ENCODE peak calls at places on chromosomes 3 and 15, in four cellular contexts. Z is CD8-positive, alpha-beta T cell; M is adrenal gland; X is heart right ventricle. A is an unnamed sample.

GRCh38 chr3:193788189-193788946 is 195.4 kb downstream of the OPA1 start:
- DNase-seq in M (peak; percentile 70), X (peak; percentile 51), Z (no peak), A (peak; percentile 49)

GRCh38 chr15:63372018-63372705 is 9.5 kb downstream of the CA12 start:
- DNase-seq in M (no peak), X (no peak), Z (no peak), A (no peak)

GRCh38 chr3:136904746-136905145 is 42.7 kb downstream of the NCK1 start:
- DNase-seq in Z (no peak), X (no peak), M (no peak), A (no peak)

GRCh38 chr3:135848051-135848450 is 117.5 kb upstream of the PPP2R3A start:
- DNase-seq in X (no peak), M (no peak), Z (no peak), A (no peak)

GRCh38 chr3:55169608-55170010 is 241.8 kb upstream of the LRTM1 start:
- DNase-seq in M (no peak), X (no peak), Z (no peak), A (no peak)

GRCh38 chr3:58202917-58203360 is 7.8 kb downstream of the DNASE1L3 start:
- DNase-seq in Z (no peak), M (no peak), X (no peak), A (no peak)

GRCh38 chr15:78264304-78265136 is at the start of gene DNAJA4:
- DNase-seq in M (peak; percentile 64), X (peak; percentile 70), Z (peak; percentile 81), A (peak; percentile 34)

GRCh38 chr3:71461749-71462483 is 121.6 kb downstream of the FOXP1 start:
- DNase-seq in X (no peak), M (no peak), Z (no peak), A (no peak)

GRCh38 chr15:83284563-83285283 is at the start of gene BNC1:
- DNase-seq in X (no peak), Z (no peak), M (no peak), A (no peak)

GRCh38 chr3:139928708-139929505 is 6.1 kb upstream of the CLSTN2 start:
- DNase-seq in X (no peak), Z (no peak), M (no peak), A (no peak)

GRCh38 chr3:146274833-146275232 is 23.9 kb upstream of the PLSCR4 start:
- DNase-seq in M (no peak), X (no peak), Z (no peak), A (no peak)

GRCh38 chr3:133773732-133774131 is 27.5 kb downstream of the TF start:
- DNase-seq in M (no peak), Z (no peak), X (no peak), A (no peak)

GRCh38 chr15:69380100-69380725 is 33.9 kb upstream of the KIF23 start:
- DNase-seq in Z (no peak), M (no peak), X (no peak), A (no peak)

GRCh38 chr15:81023483-81024264 is 23.0 kb downstream of the TLNRD1 start:
- DNase-seq in Z (no peak), M (peak; percentile 91), X (peak; percentile 68), A (no peak)

GRCh38 chr3:4271834-4272233 is 31.3 kb upstream of the SETMAR start:
- DNase-seq in X (no peak), M (no peak), Z (no peak), A (no peak)

GRCh38 chr3:51682526-51682925 is 11.5 kb downstream of the TEX264 start:
- DNase-seq in Z (no peak), M (no peak), X (no peak), A (no peak)

GRCh38 chr3:99842826-99843589 is 25.3 kb downstream of the CMSS1 start:
- DNase-seq in M (no peak), Z (no peak), X (no peak), A (no peak)

GRCh38 chr3:66414846-66415245 is 86.0 kb downstream of the LRIG1 start:
- DNase-seq in X (no peak), Z (no peak), M (no peak), A (no peak)

GRCh38 chr15:25619076-25619475 is 180.3 kb upstream of the UBE3A start:
- DNase-seq in M (no peak), Z (no peak), X (no peak), A (no peak)

GRCh38 chr3:13016083-13016725 is 57.0 kb downstream of the IQSEC1 start:
- DNase-seq in Z (peak; percentile 75), M (peak; percentile 85), X (peak; percentile 67), A (no peak)

GRCh38 chr3:143158549-143158988 is 39.0 kb downstream of the CHST2 start:
- DNase-seq in X (no peak), M (no peak), Z (no peak), A (no peak)

GRCh38 chr15:30990451-30991300 is 752 bp downstream of the MTMR10 start:
- DNase-seq in M (peak; percentile 37), X (no peak), Z (no peak), A (no peak)

GRCh38 chr3:56622381-56622780 is 60.7 kb downstream of the TASOR start:
- DNase-seq in M (no peak), Z (no peak), X (no peak), A (no peak)

GRCh38 chr3:151504606-151505005 is 43.7 kb upstream of the IGSF10 start:
- DNase-seq in X (no peak), Z (no peak), M (no peak), A (no peak)

GRCh38 chr3:111863942-111864341 is 4.9 kb downstream of the PHLDB2 start:
- DNase-seq in M (no peak), X (no peak), Z (no peak), A (no peak)

GRCh38 chr3:124364230-124365022 is 365.8 kb upstream of the UMPS start:
- DNase-seq in X (no peak), Z (no peak), M (peak; percentile 7), A (no peak)

GRCh38 chr15:71707230-71708051 is 102.9 kb upstream of the NR2E3 start:
- DNase-seq in M (no peak), X (no peak), Z (no peak), A (no peak)

GRCh38 chr3:51538115-51538458 is 432 bp upstream of the RAD54L2 start:
- DNase-seq in M (no peak), Z (no peak), X (no peak), A (no peak)

GRCh38 chr3:48004694-48005093 is 11.5 kb downstream of the MAP4 start:
- DNase-seq in X (no peak), M (no peak), Z (no peak), A (no peak)

GRCh38 chr15:53695365-53695764 is 64.1 kb downstream of the WDR72 start:
- DNase-seq in M (no peak), X (no peak), Z (no peak), A (no peak)

GRCh38 chr3:48187579-48188265 is 495 bp downstream of the CDC25A start:
- DNase-seq in Z (no peak), M (peak; percentile 61), X (peak; percentile 69), A (peak; percentile 10)

GRCh38 chr3:64440498-64440897 is 215.2 kb upstream of the PRICKLE2 start:
- DNase-seq in Z (no peak), X (no peak), M (peak; percentile 75), A (no peak)

GRCh38 chr3:109115451-109115850 is 2.5 kb downstream of the MORC1 start:
- DNase-seq in X (no peak), M (no peak), Z (no peak), A (no peak)

GRCh38 chr15:101017041-101017754 is 98.0 kb downstream of the LRRK1 start:
- DNase-seq in X (no peak), Z (peak; percentile 31), M (no peak), A (no peak)

GRCh38 chr3:5344707-5345106 is 157.2 kb downstream of the EDEM1 start:
- DNase-seq in Z (no peak), M (no peak), X (no peak), A (no peak)

GRCh38 chr15:58923284-58923683 is 10.2 kb downstream of the SLTM start:
- DNase-seq in Z (no peak), M (no peak), X (no peak), A (no peak)

GRCh38 chr15:49731187-49731828 is 110.5 kb downstream of the DTWD1 start:
- DNase-seq in M (no peak), X (no peak), Z (no peak), A (no peak)

GRCh38 chr15:83318861-83319415 is 34.5 kb upstream of the BNC1 start:
- DNase-seq in M (no peak), Z (no peak), X (no peak), A (no peak)

GRCh38 chr3:56923546-56924224 is 121.9 kb upstream of the ARHGEF3 start:
- DNase-seq in M (peak; percentile 29), X (no peak), Z (peak; percentile 74), A (peak; percentile 20)

DNA sequence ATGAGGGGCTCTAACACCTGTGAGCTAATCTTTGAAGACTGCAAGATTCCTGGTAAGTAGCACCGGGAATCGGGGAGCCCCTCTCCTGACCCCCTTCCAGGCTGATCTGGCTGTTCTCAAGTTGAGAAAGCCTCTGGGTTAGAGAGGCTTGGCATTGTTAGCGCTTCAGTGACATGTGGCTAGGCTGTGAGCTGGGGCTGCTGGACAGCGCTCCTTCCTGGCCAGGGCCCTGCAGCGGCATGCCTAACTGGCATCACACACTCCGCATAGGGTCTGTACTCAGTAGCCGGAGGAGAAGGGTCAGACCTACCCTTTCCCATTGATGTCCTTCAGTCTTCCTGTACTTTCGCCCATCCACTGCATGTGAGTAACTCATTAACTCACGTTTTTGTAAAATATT is 7.4 kb downstream of the IVD start:
- DNase-seq in X (no peak), Z (no peak), M (no peak), A (no peak)
- H3K36me3 ChIP-seq in X (peaks cover 100% of the 10 kb centered on the region), Z (peaks cover 45% of the 10 kb centered on the region), M (no peaks in the 10 kb centered on the region), A (peaks cover 41% of the 10 kb centered on the region)

GRCh38 chr3:190384241-190384863 is 3.6 kb upstream of the CLDN16 start:
- DNase-seq in X (no peak), Z (no peak), M (peak; percentile 61), A (peak; percentile 53)
- TF ChIP-seq CTCF in X (peak; percentile 22), Z (no peak), M (peak; percentile 76), A (peak; percentile 86)

DNA sequence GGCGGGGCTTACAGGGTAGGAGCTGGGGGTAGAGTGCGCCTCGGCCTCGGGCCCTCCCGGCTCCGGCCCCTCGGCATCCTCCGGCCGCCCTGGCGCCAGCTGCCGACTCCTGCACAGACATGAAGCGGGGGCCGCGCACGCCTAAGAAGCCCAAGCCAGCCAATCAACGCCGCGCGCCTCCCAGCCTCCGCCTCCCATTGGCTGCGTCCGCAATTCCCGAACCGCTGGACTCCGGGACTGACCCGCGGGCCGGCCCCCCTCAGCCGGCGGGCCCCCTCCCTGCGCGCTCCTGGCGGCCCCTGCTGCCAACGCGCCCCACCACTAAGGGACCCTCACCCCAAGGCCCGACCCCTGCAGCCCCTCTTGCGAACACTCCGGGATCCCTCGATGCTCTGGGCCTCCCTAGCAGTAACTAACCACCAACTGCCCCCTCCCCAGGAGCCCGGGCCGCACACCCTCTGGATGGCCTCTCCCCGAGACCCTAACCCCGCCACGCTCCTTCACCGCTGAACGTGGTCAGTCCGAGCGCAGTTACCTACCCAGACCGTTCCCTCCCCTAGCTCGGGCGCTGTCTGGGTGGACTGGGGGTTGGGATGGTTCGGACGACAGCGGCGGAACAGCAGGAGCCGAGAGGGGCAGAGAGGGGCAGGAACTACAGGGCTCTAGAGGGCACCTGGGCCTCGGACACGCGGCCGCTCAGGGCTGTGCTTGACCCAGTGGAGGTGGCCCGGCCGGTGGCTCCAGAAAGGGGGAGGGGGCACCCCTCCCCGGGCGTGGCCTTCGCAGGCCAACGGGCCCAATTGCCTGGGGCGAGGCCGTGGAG is 5.0 kb downstream of the GATA2 start:
- DNase-seq in Z (no peak), X (peak; percentile 90), M (peak; percentile 84), A (peak; percentile 96)
- H3K4me3 ChIP-seq in Z (peak overlapping the region; percentile 50), X (peak overlapping the region; percentile 64), M (no peak overlapping the region), A (peak overlapping the region; percentile 93)

DNA sequence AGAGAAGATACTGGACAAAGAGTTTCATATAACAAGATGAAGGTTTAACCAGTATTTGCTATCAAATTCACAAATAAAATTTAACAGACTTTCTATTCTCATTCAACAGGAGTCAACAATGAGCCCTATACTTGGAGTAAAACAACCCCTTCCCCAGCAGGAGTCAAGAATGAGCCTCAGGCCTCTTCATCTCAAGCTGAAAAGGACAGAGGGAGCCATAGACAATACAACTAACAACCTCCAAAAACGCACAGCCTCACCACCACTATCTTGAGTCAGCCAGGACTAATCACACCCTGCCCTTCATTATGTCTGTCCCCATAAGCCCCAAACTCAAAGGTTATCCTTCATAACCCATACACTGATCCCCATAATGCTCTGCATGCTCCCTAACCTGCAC is 36.4 kb downstream of the ETFA start:
- DNase-seq in X (no peak), Z (no peak), M (no peak), A (no peak)
- H3K36me3 ChIP-seq in X (peaks cover 95% of the 10 kb centered on the region), Z (peaks cover 6% of the 10 kb centered on the region), M (no peaks in the 10 kb centered on the region), A (no peaks in the 10 kb centered on the region)